ENCODE peak calls at places on chromosomes 12 and 14, in nine cellular contexts. F is Caco-2, H is Calu3, E is pancreas, J is lung, O is HFF-Myc, I is AG04450, T is tibial artery, P is adrenal gland. Q is an unnamed sample.

GRCh38 chr12:104480826-104481457 is 24.2 kb downstream of the CHST11 start:
- DNase-seq in F (no peak), H (no peak), E (no peak), J (no peak), O (no peak), I (no peak), T (peak), P (peak), Q (peak)

GRCh38 chr14:38186217-38186616 is 21.5 kb upstream of the SSTR1 start:
- DNase-seq in F (no peak), H (no peak), E (no peak), J (no peak), O (no peak), I (no peak), T (no peak), P (no peak), Q (no peak)

GRCh38 chr14:102900631-102901571 is 21.6 kb upstream of the AMN start:
- DNase-seq in F (no peak), H (no peak), E (no peak), J (no peak), O (no peak), I (no peak), T (no peak), P (no peak), Q (no peak)

GRCh38 chr12:11723993-11724392 is 74.5 kb downstream of the ETV6 start:
- DNase-seq in F (no peak), H (no peak), E (peak), J (no peak), O (no peak), I (no peak), T (no peak), P (no peak), Q (no peak)

GRCh38 chr14:94823556-94824341 is 53.8 kb upstream of the GSC start:
- DNase-seq in F (no peak), H (no peak), E (no peak), J (no peak), O (no peak), I (no peak), T (no peak), P (no peak), Q (no peak)

GRCh38 chr12:110641512-110641911 is 27.6 kb downstream of the TCTN1 start:
- DNase-seq in F (no peak), H (no peak), E (no peak), J (no peak), O (no peak), I (no peak), T (no peak), P (no peak), Q (no peak)

GRCh38 chr12:109529618-109530300 is 43.5 kb downstream of the MMAB start:
- DNase-seq in F (no peak), H (no peak), E (no peak), J (no peak), O (no peak), I (no peak), T (no peak), P (no peak), Q (no peak)

GRCh38 chr12:56469007-56469930 is 891 bp downstream of the SPRYD4 start:
- DNase-seq in F (no peak), H (no peak), E (peak), J (no peak), O (no peak), I (no peak), T (no peak), P (peak), Q (no peak)

GRCh38 chr12:51388066-51388799 is 3.0 kb downstream of the GALNT6 start:
- DNase-seq in F (no peak), H (peak), E (no peak), J (no peak), O (no peak), I (no peak), T (peak), P (no peak), Q (peak)

GRCh38 chr14:99601301-99601945 is 2.6 kb downstream of the CCDC85C start:
- DNase-seq in F (no peak), H (no peak), E (no peak), J (peak), O (no peak), I (no peak), T (no peak), P (no peak), Q (no peak)
- TF ChIP-seq CTCF in F (no peak), H (no peak), E (no peak), J (no peak), O (no peak), I (peak), T (no peak), P (no peak), Q (no peak)

GRCh38 chr14:39423793-39424192 is 8.4 kb downstream of the FBXO33 start:
- DNase-seq in F (no peak), H (no peak), E (no peak), J (no peak), O (no peak), I (no peak), T (no peak), P (no peak), Q (no peak)

GRCh38 chr14:39422243-39422642 is 10.0 kb downstream of the FBXO33 start:
- DNase-seq in F (no peak), H (no peak), E (no peak), J (no peak), O (no peak), I (no peak), T (no peak), P (no peak), Q (no peak)

GRCh38 chr14:39416072-39416471 is 16.2 kb downstream of the FBXO33 start:
- DNase-seq in F (no peak), H (no peak), E (no peak), J (no peak), O (no peak), I (no peak), T (no peak), P (no peak), Q (no peak)

GRCh38 chr14:39417014-39417413 is 15.2 kb downstream of the FBXO33 start:
- DNase-seq in F (no peak), H (no peak), E (no peak), J (no peak), O (no peak), I (no peak), T (no peak), P (no peak), Q (no peak)

GRCh38 chr14:39419272-39419671 is 13.0 kb downstream of the FBXO33 start:
- DNase-seq in F (no peak), H (no peak), E (no peak), J (no peak), O (no peak), I (no peak), T (no peak), P (no peak), Q (no peak)
- TF ChIP-seq CTCF in F (no peak), H (no peak), E (no peak), J (no peak), O (peak), I (no peak), T (no peak), P (no peak), Q (no peak)

DNA sequence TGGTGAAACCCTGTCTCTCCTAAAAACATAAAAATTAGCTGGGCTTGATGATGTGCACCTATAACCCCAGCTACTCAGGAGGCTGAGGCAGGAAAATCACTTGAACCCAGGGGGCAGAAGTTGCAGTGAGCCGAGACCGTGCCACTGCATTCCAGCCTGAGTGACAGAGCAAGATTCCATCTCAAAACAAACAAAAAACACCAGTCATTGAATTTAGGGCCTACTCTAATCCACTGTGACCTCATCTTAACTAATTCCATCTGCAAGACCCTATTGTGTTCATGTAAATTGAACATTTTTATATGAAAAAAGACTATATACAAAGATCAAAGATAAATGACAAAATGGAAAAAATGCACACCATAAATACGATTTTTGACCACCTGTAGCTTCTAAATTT is 17.8 kb downstream of the KCNMB4 start:
- DNase-seq in F (no peak), H (no peak), E (no peak), J (no peak), O (no peak), I (no peak), T (no peak), P (no peak), Q (no peak)
- TF ChIP-seq CTCF in F (no peak), H (no peak), E (no peak), J (no peak), O (no peak), I (no peak), T (no peak), P (no peak), Q (no peak)

GRCh38 chr14:68523994-68524725 is 268.7 kb downstream of the ZFP36L1 start:
- DNase-seq in F (no peak), H (no peak), E (peak), J (no peak), O (no peak), I (no peak), T (no peak), P (peak), Q (no peak)
- TF ChIP-seq CTCF in F (no peak), H (no peak), E (peak), J (no peak), O (no peak), I (no peak), T (peak), P (peak), Q (no peak)

GRCh38 chr14:22887990-22888378 is 5.0 kb downstream of the REM2 start:
- DNase-seq in F (no peak), H (no peak), E (no peak), J (no peak), O (no peak), I (no peak), T (no peak), P (no peak), Q (no peak)

GRCh38 chr14:22885975-22886374 is 3.0 kb downstream of the REM2 start:
- DNase-seq in F (no peak), H (no peak), E (no peak), J (no peak), O (no peak), I (no peak), T (no peak), P (no peak), Q (no peak)

GRCh38 chr14:22887260-22887989 is 4.4 kb downstream of the REM2 start:
- DNase-seq in F (peak), H (peak), E (peak), J (peak), O (no peak), I (no peak), T (no peak), P (no peak), Q (no peak)

GRCh38 chr14:22884721-22885523 is 1.9 kb downstream of the REM2 start:
- DNase-seq in F (no peak), H (no peak), E (no peak), J (no peak), O (no peak), I (no peak), T (no peak), P (no peak), Q (no peak)

DNA sequence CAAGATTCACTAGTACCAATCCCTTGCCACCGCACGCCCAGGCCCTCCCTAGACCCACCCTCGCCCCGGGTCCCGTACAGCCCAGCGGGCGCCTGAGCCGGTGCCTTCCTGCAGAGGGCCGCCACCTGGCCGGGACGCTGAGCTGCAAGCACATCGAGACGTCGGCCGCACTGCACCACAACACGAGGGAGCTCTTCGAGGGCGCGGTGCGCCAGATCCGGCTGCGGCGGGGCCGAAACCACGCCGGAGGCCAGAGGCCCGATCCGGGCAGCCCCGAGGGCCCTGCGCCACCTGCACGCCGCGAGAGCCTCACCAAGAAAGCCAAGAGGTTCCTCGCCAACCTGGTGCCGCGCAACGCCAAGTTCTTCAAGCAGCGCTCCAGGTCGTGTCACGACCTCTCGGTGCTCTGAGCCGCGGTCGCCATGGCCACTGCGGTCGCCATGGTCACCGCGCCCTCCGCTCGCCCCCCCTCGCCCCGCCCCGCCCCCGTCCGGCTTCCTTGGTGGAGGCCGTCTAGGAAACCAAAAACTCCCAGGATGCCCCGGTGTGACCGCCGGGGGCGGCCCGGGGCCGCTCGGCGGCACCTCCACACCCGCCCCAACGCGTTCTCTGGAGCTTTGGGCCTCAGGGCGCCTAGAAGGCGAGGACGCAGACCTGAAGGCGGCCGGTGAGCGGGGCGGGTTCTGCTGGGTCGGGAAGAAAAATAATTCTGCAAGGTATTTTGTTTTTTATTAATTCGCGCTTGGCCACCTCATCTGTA is 3.7 kb downstream of the REM2 start:
- DNase-seq in F (peak), H (peak), E (peak), J (peak), O (no peak), I (no peak), T (peak), P (peak), Q (no peak)
- TF ChIP-seq CTCF in F (no peak), H (no peak), E (no peak), J (no peak), O (no peak), I (no peak), T (no peak), P (no peak), Q (no peak)

GRCh38 chr12:82329508-82329907 is 28.7 kb downstream of the CCDC59 start:
- DNase-seq in F (no peak), H (no peak), E (no peak), J (no peak), O (no peak), I (no peak), T (no peak), P (no peak), Q (no peak)

GRCh38 chr12:82325540-82326336 is 32.4 kb downstream of the CCDC59 start:
- DNase-seq in F (no peak), H (no peak), E (no peak), J (no peak), O (no peak), I (no peak), T (no peak), P (no peak), Q (no peak)

DNA sequence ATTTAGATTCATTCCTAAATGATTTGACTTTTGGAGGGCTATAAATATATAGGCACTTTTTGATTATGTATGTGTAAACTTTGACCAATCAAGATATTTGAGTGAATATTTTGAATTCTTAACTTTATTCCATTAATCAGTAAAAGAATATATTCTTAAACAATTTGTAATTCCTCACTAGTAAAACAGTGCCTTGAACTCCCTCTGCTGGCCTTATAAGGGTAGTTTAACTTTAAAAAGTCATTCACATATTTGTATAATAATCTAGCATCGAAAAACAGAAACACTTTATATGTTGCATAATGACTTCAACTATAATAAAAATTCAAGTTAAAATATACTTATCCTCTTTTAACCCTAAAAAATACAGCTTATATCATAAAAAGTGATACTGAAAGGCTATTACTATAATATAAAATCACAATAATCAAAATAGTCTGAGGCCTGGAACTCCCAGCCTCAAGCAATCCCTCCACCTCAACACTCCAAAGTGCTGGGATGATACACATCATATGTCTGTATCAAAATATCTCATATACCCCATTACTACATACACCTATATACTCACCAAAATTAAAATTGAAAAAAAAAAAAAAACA is 31.2 kb downstream of the CCDC59 start:
- DNase-seq in F (no peak), H (no peak), E (no peak), J (no peak), O (peak), I (no peak), T (no peak), P (no peak), Q (no peak)
- TF ChIP-seq CTCF in F (peak), H (peak), E (peak), J (no peak), O (peak), I (peak), T (peak), P (peak), Q (peak)

GRCh38 chr14:97878727-97879126 is 1081.5 kb downstream of the VRK1 start:
- DNase-seq in F (no peak), H (no peak), E (no peak), J (no peak), O (no peak), I (no peak), T (peak), P (peak), Q (no peak)
- TF ChIP-seq CTCF in F (no peak), H (no peak), E (no peak), J (no peak), O (no peak), I (no peak), T (no peak), P (no peak), Q (no peak)

Q was measured in CD14-positive monocyte.